ENCODE peak calls at places on chromosomes 11 and 22, in nine cellular contexts. B is T-helper 1 cell; D is ELF-1; W is choroid plexus epithelial cell; R is activated T-cell treated with anti-CD3 and anti-CD28 coated beads, Interleukin-2, amount 50 U/mL, for 24 hours; P is mucosa of descending colon; E is BE2C; Y is putamen; L is nephron progenitor cell. M is an unnamed sample.

GRCh38 chr11:133228406-133229330 is 303.6 kb downstream of the OPCML start:
- DNase-seq in E (no peak), D (peak), W (no peak), Y (no peak), R (no peak), L (peak), P (peak), B (no peak), M (no peak)

GRCh38 chr11:65378208-65378927 is 4.1 kb downstream of the SLC25A45 start:
- DNase-seq in D (no peak), R (no peak), P (no peak), Y (no peak), W (no peak), E (no peak), B (no peak), L (no peak), M (no peak)

GRCh38 chr22:45529966-45530575 is 27.4 kb downstream of the FBLN1 start:
- DNase-seq in Y (no peak), W (peak), L (no peak), E (no peak), P (no peak), D (no peak), R (no peak), B (no peak), M (no peak)

GRCh38 chr11:86931965-86932332 is 23.2 kb downstream of the FZD4 start:
- DNase-seq in P (no peak), Y (no peak), D (peak), L (no peak), B (no peak), E (no peak), R (no peak), W (peak), M (no peak)

GRCh38 chr22:26273011-26273675 is 103.9 kb downstream of the SEZ6L start:
- DNase-seq in W (no peak), D (no peak), E (no peak), R (no peak), Y (peak), P (no peak), B (no peak), L (no peak), M (no peak)

GRCh38 chr11:35911616-35912165 is 32.2 kb upstream of the LDLRAD3 start:
- DNase-seq in L (no peak), R (no peak), B (no peak), Y (no peak), D (no peak), E (no peak), P (no peak), W (peak), M (no peak)

GRCh38 chr22:45225732-45226560 is 14.7 kb downstream of the KIAA0930 start:
- DNase-seq in Y (no peak), R (no peak), W (peak), B (no peak), L (no peak), D (no peak), P (no peak), E (no peak), M (no peak)

GRCh38 chr11:80241766-80242165 is 800.9 kb upstream of the TENM4 start:
- DNase-seq in Y (no peak), B (no peak), R (no peak), D (no peak), P (no peak), L (no peak), E (no peak), W (peak), M (no peak)

GRCh38 chr11:111911563-111912401 is at the start of gene CRYAB:
- DNase-seq in R (no peak), D (peak), B (no peak), E (no peak), L (peak), P (peak), Y (peak), W (peak), M (no peak)

GRCh38 chr11:370087-370941 is 1.0 kb downstream of the B4GALNT4 start:
- DNase-seq in D (no peak), Y (no peak), E (no peak), B (no peak), R (no peak), W (no peak), P (no peak), L (peak), M (no peak)

GRCh38 chr11:64207247-64208085 is 945 bp downstream of the FERMT3 start:
- DNase-seq in P (peak), W (peak), Y (no peak), R (peak), L (no peak), E (peak), B (peak), D (no peak), M (no peak)

GRCh38 chr11:76579047-76579751 is 91.3 kb downstream of the LRRC32 start:
- DNase-seq in Y (peak), B (no peak), E (no peak), D (peak), R (no peak), W (peak), P (no peak), L (no peak), M (no peak)

GRCh38 chr11:83661491-83662350 is 375.6 kb upstream of the CCDC90B start:
- DNase-seq in P (no peak), L (no peak), W (no peak), E (no peak), R (no peak), D (no peak), Y (no peak), B (no peak), M (no peak)

GRCh38 chr22:27991586-27992293 is 72.7 kb upstream of the PITPNB start:
- DNase-seq in E (no peak), L (no peak), W (no peak), P (no peak), D (no peak), B (no peak), R (peak), Y (no peak), M (no peak)

GRCh38 chr11:122642472-122642922 is 13.0 kb upstream of the UBASH3B start:
- DNase-seq in Y (no peak), P (no peak), L (no peak), W (peak), D (no peak), R (no peak), E (no peak), B (no peak), M (no peak)

GRCh38 chr22:44622147-44622427 is 79.9 kb upstream of the PRR5 start:
- DNase-seq in R (no peak), L (no peak), P (no peak), W (no peak), E (peak), B (no peak), Y (no peak), D (peak), M (no peak)

GRCh38 chr22:30079952-30080533 is at the start of gene HORMAD2:
- DNase-seq in L (peak), D (peak), E (peak), W (peak), B (no peak), Y (peak), P (no peak), R (no peak), M (no peak)

GRCh38 chr11:23490557-23491235 is 630.4 kb upstream of the CCDC179 start:
- DNase-seq in E (no peak), Y (no peak), L (no peak), W (no peak), P (no peak), R (no peak), D (peak), B (no peak), M (no peak)

GRCh38 chr11:44589301-44589700 is 23.8 kb downstream of the CD82 start:
- DNase-seq in B (no peak), P (no peak), R (no peak), L (no peak), E (no peak), D (no peak), Y (peak), W (peak), M (no peak)

GRCh38 chr22:45442120-45442519 is 28.6 kb downstream of the RIBC2 start:
- DNase-seq in E (no peak), B (no peak), L (no peak), D (peak), Y (no peak), R (no peak), W (no peak), P (no peak), M (no peak)

GRCh38 chr11:117607449-117607848 is 189.6 kb downstream of the DSCAML1 start:
- DNase-seq in L (no peak), R (no peak), P (no peak), E (peak), Y (no peak), B (no peak), W (no peak), D (no peak), M (no peak)

GRCh38 chr11:76680517-76681425 is 10.2 kb upstream of the LRRC32 start:
- DNase-seq in D (peak), L (peak), W (peak), E (peak), R (peak), P (peak), Y (peak), B (no peak), M (peak)